ENCODE peak calls at places on chromosomes 3 and 15, in eight cellular contexts. O is upper lobe of right lung, H is SK-N-SH, E is GM23338, G is endothelial cell, X is cardiac muscle cell, B is sigmoid colon, K is B cell. L is an unnamed sample.
A peak's percentile ranks its signal among the peaks of the same experiment; 100 is the strongest.

GRCh38 chr15:95368211-95368610 is 962.3 kb upstream of the NR2F2 start:
- DNase-seq in X (no peak), E (no peak), O (no peak), B (no peak), H (no peak), G (peak; percentile 13), K (no peak), L (no peak)

GRCh38 chr3:127141921-127142730 is 50.8 kb upstream of the PRR23E start:
- DNase-seq in K (no peak), G (no peak), H (peak; percentile 90), O (no peak), B (peak; percentile 39), X (no peak), E (no peak), L (no peak)

GRCh38 chr3:52471371-52472238 is 16.2 kb downstream of the NISCH start:
- DNase-seq in E (peak; percentile 78), G (peak; percentile 66), B (no peak), X (peak; percentile 78), K (no peak), H (peak; percentile 83), O (peak; percentile 88), L (no peak)

GRCh38 chr3:108588616-108589015 is 622 bp downstream of the CIP2A start:
- DNase-seq in K (no peak), X (no peak), B (no peak), G (no peak), O (no peak), E (no peak), H (no peak), L (peak; percentile 5)

GRCh38 chr3:168322941-168323340 is 227.2 kb upstream of the GOLIM4 start:
- DNase-seq in B (no peak), E (no peak), H (no peak), K (no peak), G (no peak), X (no peak), O (no peak), L (no peak)

GRCh38 chr3:188431553-188431952 is 277.6 kb downstream of the LPP start:
- DNase-seq in E (no peak), K (no peak), X (no peak), G (no peak), O (no peak), H (no peak), B (no peak), L (no peak)

GRCh38 chr3:161142486-161142885 is 37.3 kb upstream of the B3GALNT1 start:
- DNase-seq in E (no peak), K (no peak), O (no peak), G (no peak), H (no peak), B (no peak), X (no peak), L (no peak)

GRCh38 chr15:98005659-98006058 is 45.2 kb downstream of the ARRDC4 start:
- DNase-seq in H (no peak), E (no peak), B (no peak), K (no peak), X (no peak), G (no peak), O (no peak), L (no peak)

GRCh38 chr3:99366663-99367429 is 271.5 kb upstream of the COL8A1 start:
- DNase-seq in O (no peak), B (no peak), K (no peak), G (no peak), E (peak; percentile 69), X (no peak), H (no peak), L (no peak)

GRCh38 chr3:150577854-150578253 is 25.3 kb upstream of the SELENOT start:
- DNase-seq in X (no peak), O (no peak), G (no peak), H (no peak), E (no peak), K (no peak), B (no peak), L (no peak)

GRCh38 chr15:99154271-99154670 is 49.4 kb downstream of the SYNM start:
- DNase-seq in O (no peak), B (no peak), E (no peak), G (no peak), K (no peak), H (no peak), X (no peak), L (no peak)

GRCh38 chr15:67785431-67785830 is 39.9 kb upstream of the SKOR1 start:
- DNase-seq in H (no peak), X (no peak), B (no peak), K (no peak), E (no peak), O (no peak), G (no peak), L (no peak)

GRCh38 chr3:187740446-187741399 is 4.5 kb downstream of the BCL6 start:
- DNase-seq in O (peak; percentile 90), K (peak; percentile 64), B (peak; percentile 90), G (peak; percentile 80), X (peak; percentile 79), E (peak; percentile 75), H (peak; percentile 85), L (peak; percentile 71)

GRCh38 chr15:99437315-99438221 is 128.2 kb upstream of the MEF2A start:
- DNase-seq in G (no peak), O (peak; percentile 45), B (peak; percentile 64), E (no peak), K (no peak), X (no peak), H (no peak), L (no peak)

GRCh38 chr15:33022629-33023028 is 171.9 kb downstream of the FMN1 start:
- DNase-seq in E (peak; percentile 71), X (peak; percentile 78), B (peak; percentile 71), O (peak; percentile 80), G (peak; percentile 61), H (peak; percentile 44), K (no peak), L (no peak)

GRCh38 chr3:94862703-94863102 is 799.8 kb downstream of the NSUN3 start:
- DNase-seq in K (no peak), O (no peak), E (peak; percentile 63), G (peak; percentile 17), B (no peak), H (peak; percentile 27), X (peak; percentile 16), L (peak; percentile 12)

GRCh38 chr15:96320703-96321421 is 9.6 kb upstream of the NR2F2 start:
- DNase-seq in H (no peak), X (no peak), O (no peak), B (no peak), K (no peak), G (no peak), E (no peak), L (no peak)

GRCh38 chr3:190120161-190121060 is at the start of gene P3H2:
- DNase-seq in K (no peak), B (peak; percentile 94), O (peak; percentile 92), H (peak; percentile 88), E (peak; percentile 93), X (peak; percentile 95), G (peak; percentile 82), L (peak; percentile 83)

GRCh38 chr15:95604634-95605036 is 725.9 kb upstream of the NR2F2 start:
- DNase-seq in K (no peak), E (no peak), O (no peak), X (no peak), B (no peak), G (no peak), H (no peak), L (no peak)

GRCh38 chr15:72178976-72179585 is 18.5 kb downstream of the GRAMD2A start:
- DNase-seq in H (no peak), G (no peak), O (no peak), E (peak; percentile 23), K (no peak), B (no peak), X (no peak), L (no peak)

GRCh38 chr3:136473716-136474326 is 223.7 kb downstream of the PCCB start:
- DNase-seq in H (no peak), E (no peak), G (no peak), B (no peak), X (no peak), K (no peak), O (no peak), L (no peak)

DNA sequence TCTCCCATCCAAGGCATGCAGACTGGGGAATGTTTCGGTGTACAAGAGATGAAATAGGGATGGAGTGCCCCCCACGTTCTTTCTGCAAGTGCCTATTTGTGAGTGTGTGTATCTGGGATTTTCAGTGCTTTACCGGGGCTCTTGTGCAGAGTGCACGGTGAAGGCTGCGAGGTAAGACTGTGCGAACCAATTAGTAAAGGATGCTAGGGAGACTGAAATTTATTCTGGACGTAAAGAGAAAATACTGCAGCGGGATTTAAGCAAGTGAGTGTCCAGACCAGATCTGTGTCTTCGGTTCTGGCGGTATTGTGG is 340 bp upstream of the MAGEF1 start:
- DNase-seq in X (no peak), G (no peak), K (no peak), B (no peak), O (no peak), E (no peak), H (no peak), L (no peak)
- TF ChIP-seq CTCF in X (no peak), G (no peak), K (no peak), B (no peak), O (no peak), E (no peak), H (no peak), L (no peak)

GRCh38 chr3:120622870-120623718 is 27.0 kb downstream of the NDUFB4 start:
- DNase-seq in K (no peak), E (peak; percentile 82), X (no peak), B (no peak), O (no peak), H (no peak), G (no peak), L (no peak)
- TF ChIP-seq CTCF in K (no peak), E (peak; percentile 48), X (no peak), B (no peak), O (peak; percentile 15), H (peak; percentile 20), G (no peak), L (no peak)

GRCh38 chr3:53739926-53740325 is 106.3 kb downstream of the CHDH start:
- DNase-seq in O (no peak), H (no peak), B (no peak), G (no peak), K (no peak), X (no peak), E (no peak), L (no peak)

GRCh38 chr3:53748512-53749271 is 97.5 kb downstream of the CHDH start:
- DNase-seq in H (no peak), K (no peak), G (no peak), B (peak; percentile 52), O (no peak), X (no peak), E (peak; percentile 59), L (peak; percentile 75)

GRCh38 chr3:53740946-53741345 is 105.3 kb downstream of the CHDH start:
- DNase-seq in X (no peak), B (no peak), G (no peak), O (no peak), E (no peak), K (no peak), H (no peak), L (no peak)

GRCh38 chr3:53747559-53747958 is 98.7 kb downstream of the CHDH start:
- DNase-seq in G (no peak), E (no peak), K (no peak), X (no peak), B (peak; percentile 28), O (no peak), H (no peak), L (no peak)

GRCh38 chr3:53744351-53744750 is 101.9 kb downstream of the CHDH start:
- DNase-seq in B (no peak), G (no peak), X (no peak), H (peak; percentile 34), O (no peak), K (no peak), E (peak; percentile 70), L (no peak)
- TF ChIP-seq CTCF in B (no peak), G (no peak), X (no peak), H (no peak), O (no peak), K (no peak), E (no peak), L (no peak)

GRCh38 chr15:45314960-45315359 is 62.9 kb downstream of the SLC28A2 start:
- DNase-seq in B (no peak), K (no peak), X (no peak), E (peak; percentile 78), H (no peak), O (no peak), G (peak; percentile 5), L (no peak)
- TF ChIP-seq CTCF in B (no peak), K (no peak), X (peak; percentile 13), E (peak; percentile 59), H (no peak), O (peak; percentile 7), G (no peak), L (peak; percentile 12)